ENCODE peak calls at places on chromosomes 5 and 9, in ten cellular contexts. Q is posterior vena cava; H is activated effector memory CD4-positive, alpha-beta T cell treated with Interleukin-2 at 50 U/mL for 16 hours; R is activated gamma-delta T cell treated with anti-CD3 and anti-CD28 coated beads, Interleukin-2, amount 50 U/mL, for 16 hours; I is CD8-positive, alpha-beta T cell; K is RWPE1; F is AG08396; J is NCI-H446 treated with DMSO at 0.1 percent for 48 hours; X is stimulated activated naive B cell treated with anti-CD40 and anti-IgM and Interleukin-4, amounts not matched to agents 10 μg/mL and 1 μg/mL and 100 μg/mL, for 72 hours; V is astrocyte. G is an unnamed sample.

GRCh38 chr9:16358751-16359150 is 511.7 kb downstream of the BNC2 start:
- DNase-seq in F (no peak), K (no peak), V (no peak), R (no peak), I (no peak), Q (no peak), X (no peak), J (no peak), H (no peak), G (no peak)

GRCh38 chr9:8780386-8780785 is 980.8 kb upstream of the DMAC1 start:
- DNase-seq in J (no peak), X (no peak), V (no peak), I (no peak), K (no peak), Q (no peak), H (no peak), F (no peak), R (no peak), G (no peak)

GRCh38 chr5:76363385-76364261 is 39.5 kb upstream of the IQGAP2 start:
- DNase-seq in H (no peak), Q (no peak), I (no peak), K (no peak), R (no peak), X (no peak), J (no peak), F (no peak), V (no peak), G (no peak)

GRCh38 chr9:136644593-136645342 is 17.9 kb upstream of the EGFL7 start:
- DNase-seq in F (peak; percentile 97), X (peak; percentile 71), K (peak; percentile 95), R (peak; percentile 46), I (peak; percentile 67), H (peak; percentile 54), V (no peak), Q (peak; percentile 93), J (peak; percentile 47), G (peak; percentile 60)

GRCh38 chr5:140111043-140111858 is 2.7 kb upstream of the PURA start:
- DNase-seq in V (no peak), F (no peak), R (no peak), Q (no peak), H (no peak), K (no peak), J (no peak), X (no peak), I (no peak), G (no peak)

GRCh38 chr5:78016831-78017529 is 240.8 kb upstream of the TBCA start:
- DNase-seq in J (no peak), H (no peak), I (no peak), X (no peak), F (no peak), R (no peak), K (no peak), V (no peak), Q (no peak), G (no peak)

GRCh38 chr5:5700549-5700948 is 278.1 kb downstream of the ICE1 start:
- DNase-seq in K (no peak), H (no peak), J (no peak), X (no peak), Q (no peak), F (no peak), I (no peak), R (no peak), V (no peak), G (no peak)

GRCh38 chr5:132662925-132663770 is 5.2 kb downstream of the IL13 start:
- DNase-seq in Q (no peak), F (peak; percentile 59), H (peak; percentile 22), X (peak; percentile 73), I (peak; percentile 22), K (no peak), R (peak; percentile 28), J (no peak), V (no peak), G (no peak)

G was measured in RCC 7860.